ENCODE peak calls at places on chromosome 16, in nine cellular contexts. One of them, this sample, is unnamed.

GRCh38 chr16:66502020-66502913 is 47.7 kb downstream of the TK2 start:
- DNase-seq in PC-3: no peak
- DNase-seq in neural progenitor cell: no peak
- DNase-seq in AG10803: peak; percentile 81
- DNase-seq in lower leg skin: peak; percentile 95
- DNase-seq in fibroblast of lung: peak; percentile 67
- DNase-seq in astrocyte of the cerebellum: no peak
- DNase-seq in ascending aorta: peak; percentile 89
- DNase-seq in lower lobe of right lung: peak; percentile 74
- DNase-seq in this sample: no peak

GRCh38 chr16:22052985-22053384 is 39.4 kb upstream of the VWA3A start:
- DNase-seq in PC-3: no peak
- DNase-seq in lower leg skin: no peak
- DNase-seq in neural progenitor cell: no peak
- DNase-seq in ascending aorta: no peak
- DNase-seq in astrocyte of the cerebellum: no peak
- DNase-seq in lower lobe of right lung: no peak
- DNase-seq in AG10803: no peak
- DNase-seq in fibroblast of lung: no peak
- DNase-seq in this sample: no peak

GRCh38 chr16:50279142-50279865 is 13.0 kb downstream of the ADCY7 start:
- DNase-seq in lower lobe of right lung: peak; percentile 90
- DNase-seq in AG10803: no peak
- DNase-seq in fibroblast of lung: no peak
- DNase-seq in astrocyte of the cerebellum: no peak
- DNase-seq in neural progenitor cell: no peak
- DNase-seq in ascending aorta: no peak
- DNase-seq in lower leg skin: no peak
- DNase-seq in PC-3: no peak
- DNase-seq in this sample: no peak

GRCh38 chr16:17359778-17360177 is 111.0 kb downstream of the XYLT1 start:
- DNase-seq in astrocyte of the cerebellum: no peak
- DNase-seq in fibroblast of lung: no peak
- DNase-seq in AG10803: peak; percentile 73
- DNase-seq in ascending aorta: no peak
- DNase-seq in lower leg skin: no peak
- DNase-seq in PC-3: no peak
- DNase-seq in lower lobe of right lung: no peak
- DNase-seq in neural progenitor cell: no peak
- DNase-seq in this sample: no peak

GRCh38 chr16:30902070-30902972 is 5.9 kb downstream of the CTF1 start:
- DNase-seq in neural progenitor cell: peak; percentile 92
- DNase-seq in astrocyte of the cerebellum: no peak
- DNase-seq in ascending aorta: peak; percentile 80
- DNase-seq in fibroblast of lung: peak; percentile 60
- DNase-seq in AG10803: peak; percentile 60
- DNase-seq in lower leg skin: no peak
- DNase-seq in PC-3: peak; percentile 62
- DNase-seq in lower lobe of right lung: peak; percentile 83
- DNase-seq in this sample: no peak

GRCh38 chr16:11117576-11118211 is 138.3 kb downstream of the SOCS1 start:
- DNase-seq in AG10803: no peak
- DNase-seq in astrocyte of the cerebellum: no peak
- DNase-seq in neural progenitor cell: no peak
- DNase-seq in ascending aorta: no peak
- DNase-seq in lower leg skin: no peak
- DNase-seq in fibroblast of lung: no peak
- DNase-seq in PC-3: no peak
- DNase-seq in lower lobe of right lung: no peak
- DNase-seq in this sample: no peak

GRCh38 chr16:48277158-48277557 is 29.8 kb upstream of the ABCC11 start:
- DNase-seq in lower lobe of right lung: no peak
- DNase-seq in neural progenitor cell: no peak
- DNase-seq in astrocyte of the cerebellum: no peak
- DNase-seq in fibroblast of lung: no peak
- DNase-seq in PC-3: no peak
- DNase-seq in lower leg skin: no peak
- DNase-seq in ascending aorta: no peak
- DNase-seq in AG10803: no peak
- DNase-seq in this sample: no peak

GRCh38 chr16:9603316-9603715 is 511.9 kb downstream of the HAPSTR1 start:
- DNase-seq in AG10803: no peak
- DNase-seq in neural progenitor cell: no peak
- DNase-seq in fibroblast of lung: no peak
- DNase-seq in lower lobe of right lung: no peak
- DNase-seq in ascending aorta: no peak
- DNase-seq in lower leg skin: no peak
- DNase-seq in astrocyte of the cerebellum: no peak
- DNase-seq in PC-3: no peak
- DNase-seq in this sample: no peak

GRCh38 chr16:54817432-54817831 is 113.2 kb upstream of the IRX5 start:
- DNase-seq in lower lobe of right lung: no peak
- DNase-seq in ascending aorta: no peak
- DNase-seq in neural progenitor cell: peak; percentile 26
- DNase-seq in fibroblast of lung: no peak
- DNase-seq in AG10803: peak; percentile 54
- DNase-seq in lower leg skin: no peak
- DNase-seq in astrocyte of the cerebellum: no peak
- DNase-seq in PC-3: peak; percentile 4
- DNase-seq in this sample: no peak

GRCh38 chr16:1812732-1813163 is 13.9 kb downstream of the HAGH start:
- DNase-seq in lower leg skin: no peak
- DNase-seq in PC-3: peak; percentile 70
- DNase-seq in neural progenitor cell: peak; percentile 69
- DNase-seq in fibroblast of lung: peak; percentile 89
- DNase-seq in astrocyte of the cerebellum: peak; percentile 16
- DNase-seq in lower lobe of right lung: peak; percentile 87
- DNase-seq in ascending aorta: no peak
- DNase-seq in AG10803: peak; percentile 74
- DNase-seq in this sample: no peak

GRCh38 chr16:2954228-2954627 is 9.8 kb upstream of the KREMEN2 start:
- DNase-seq in lower leg skin: no peak
- DNase-seq in fibroblast of lung: no peak
- DNase-seq in neural progenitor cell: no peak
- DNase-seq in lower lobe of right lung: no peak
- DNase-seq in PC-3: no peak
- DNase-seq in ascending aorta: no peak
- DNase-seq in astrocyte of the cerebellum: no peak
- DNase-seq in AG10803: no peak
- DNase-seq in this sample: no peak

GRCh38 chr16:4109250-4109736 is 6.9 kb downstream of the ADCY9 start:
- DNase-seq in fibroblast of lung: no peak
- DNase-seq in lower leg skin: no peak
- DNase-seq in neural progenitor cell: no peak
- DNase-seq in astrocyte of the cerebellum: no peak
- DNase-seq in AG10803: no peak
- DNase-seq in lower lobe of right lung: peak; percentile 31
- DNase-seq in PC-3: no peak
- DNase-seq in ascending aorta: no peak
- DNase-seq in this sample: no peak

GRCh38 chr16:86611517-86611840 is 33.1 kb downstream of the FOXL1 start:
- DNase-seq in astrocyte of the cerebellum: no peak
- DNase-seq in lower lobe of right lung: no peak
- DNase-seq in AG10803: peak; percentile 64
- DNase-seq in lower leg skin: peak; percentile 74
- DNase-seq in PC-3: no peak
- DNase-seq in ascending aorta: peak; percentile 79
- DNase-seq in neural progenitor cell: no peak
- DNase-seq in fibroblast of lung: peak; percentile 98
- DNase-seq in this sample: no peak

GRCh38 chr16:11963706-11964105 is 1.3 kb upstream of the TNFRSF17 start:
- DNase-seq in AG10803: no peak
- DNase-seq in lower leg skin: peak; percentile 50
- DNase-seq in PC-3: no peak
- DNase-seq in neural progenitor cell: no peak
- DNase-seq in ascending aorta: no peak
- DNase-seq in fibroblast of lung: no peak
- DNase-seq in lower lobe of right lung: no peak
- DNase-seq in astrocyte of the cerebellum: no peak
- DNase-seq in this sample: no peak

GRCh38 chr16:82935781-82936180 is 309.0 kb downstream of the CDH13 start:
- DNase-seq in fibroblast of lung: no peak
- DNase-seq in AG10803: no peak
- DNase-seq in PC-3: no peak
- DNase-seq in ascending aorta: no peak
- DNase-seq in lower lobe of right lung: no peak
- DNase-seq in astrocyte of the cerebellum: no peak
- DNase-seq in neural progenitor cell: no peak
- DNase-seq in lower leg skin: no peak
- DNase-seq in this sample: no peak

GRCh38 chr16:57984443-57985203 is 13.7 kb upstream of the CNGB1 start:
- DNase-seq in ascending aorta: peak; percentile 86
- DNase-seq in lower leg skin: peak; percentile 96
- DNase-seq in lower lobe of right lung: peak; percentile 94
- DNase-seq in PC-3: no peak
- DNase-seq in neural progenitor cell: peak; percentile 99
- DNase-seq in astrocyte of the cerebellum: peak; percentile 38
- DNase-seq in AG10803: peak; percentile 29
- DNase-seq in fibroblast of lung: peak; percentile 70
- DNase-seq in this sample: no peak

GRCh38 chr16:21599994-21600773 is 807 bp downstream of the METTL9 start:
- DNase-seq in PC-3: peak; percentile 34
- DNase-seq in neural progenitor cell: peak; percentile 82
- DNase-seq in lower leg skin: no peak
- DNase-seq in ascending aorta: no peak
- DNase-seq in fibroblast of lung: peak; percentile 40
- DNase-seq in astrocyte of the cerebellum: no peak
- DNase-seq in lower lobe of right lung: peak; percentile 59
- DNase-seq in AG10803: no peak
- DNase-seq in this sample: no peak

GRCh38 chr16:10889880-10890279 is 12.9 kb downstream of the CIITA start:
- DNase-seq in AG10803: no peak
- DNase-seq in neural progenitor cell: no peak
- DNase-seq in astrocyte of the cerebellum: no peak
- DNase-seq in PC-3: no peak
- DNase-seq in lower leg skin: no peak
- DNase-seq in lower lobe of right lung: no peak
- DNase-seq in ascending aorta: no peak
- DNase-seq in fibroblast of lung: no peak
- DNase-seq in this sample: no peak

GRCh38 chr16:81337097-81337496 is 22.3 kb downstream of the GAN start:
- DNase-seq in PC-3: peak; percentile 22
- DNase-seq in ascending aorta: no peak
- DNase-seq in neural progenitor cell: no peak
- DNase-seq in AG10803: no peak
- DNase-seq in lower leg skin: no peak
- DNase-seq in lower lobe of right lung: no peak
- DNase-seq in astrocyte of the cerebellum: no peak
- DNase-seq in fibroblast of lung: no peak
- DNase-seq in this sample: no peak

GRCh38 chr16:71504901-71505300 is 15.8 kb upstream of the ZNF19 start:
- DNase-seq in fibroblast of lung: no peak
- DNase-seq in ascending aorta: no peak
- DNase-seq in AG10803: no peak
- DNase-seq in astrocyte of the cerebellum: no peak
- DNase-seq in PC-3: peak; percentile 26
- DNase-seq in neural progenitor cell: no peak
- DNase-seq in lower lobe of right lung: no peak
- DNase-seq in lower leg skin: no peak
- DNase-seq in this sample: no peak

GRCh38 chr16:71499775-71500364 is 10.7 kb upstream of the ZNF19 start:
- DNase-seq in PC-3: peak; percentile 71
- DNase-seq in fibroblast of lung: peak; percentile 75
- DNase-seq in AG10803: peak; percentile 61
- DNase-seq in lower leg skin: no peak
- DNase-seq in neural progenitor cell: peak; percentile 72
- DNase-seq in ascending aorta: no peak
- DNase-seq in astrocyte of the cerebellum: peak; percentile 57
- DNase-seq in lower lobe of right lung: no peak
- DNase-seq in this sample: peak; percentile 10

GRCh38 chr16:71498031-71498430 is 8.9 kb upstream of the ZNF19 start:
- DNase-seq in lower leg skin: no peak
- DNase-seq in ascending aorta: no peak
- DNase-seq in fibroblast of lung: no peak
- DNase-seq in AG10803: no peak
- DNase-seq in PC-3: no peak
- DNase-seq in lower lobe of right lung: no peak
- DNase-seq in neural progenitor cell: no peak
- DNase-seq in astrocyte of the cerebellum: no peak
- DNase-seq in this sample: no peak

GRCh38 chr16:71500964-71501363 is 11.8 kb upstream of the ZNF19 start:
- DNase-seq in lower leg skin: no peak
- DNase-seq in AG10803: no peak
- DNase-seq in ascending aorta: no peak
- DNase-seq in PC-3: no peak
- DNase-seq in lower lobe of right lung: no peak
- DNase-seq in fibroblast of lung: no peak
- DNase-seq in neural progenitor cell: no peak
- DNase-seq in astrocyte of the cerebellum: no peak
- DNase-seq in this sample: no peak

GRCh38 chr16:71501562-71501961 is 12.4 kb upstream of the ZNF19 start:
- DNase-seq in neural progenitor cell: no peak
- DNase-seq in lower lobe of right lung: no peak
- DNase-seq in PC-3: no peak
- DNase-seq in lower leg skin: no peak
- DNase-seq in fibroblast of lung: no peak
- DNase-seq in astrocyte of the cerebellum: no peak
- DNase-seq in AG10803: no peak
- DNase-seq in ascending aorta: no peak
- DNase-seq in this sample: peak; percentile 2
- TF ChIP-seq CTCF in neural progenitor cell: no peak
- TF ChIP-seq CTCF in lower lobe of right lung: no peak
- TF ChIP-seq CTCF in PC-3: no peak
- TF ChIP-seq CTCF in lower leg skin: no peak
- TF ChIP-seq CTCF in fibroblast of lung: no peak
- TF ChIP-seq CTCF in astrocyte of the cerebellum: no peak
- TF ChIP-seq CTCF in AG10803: no peak
- TF ChIP-seq CTCF in ascending aorta: no peak
- TF ChIP-seq CTCF in this sample: peak; percentile 33

GRCh38 chr16:15960124-15960971 is 10.9 kb downstream of the ABCC1 start:
- DNase-seq in ascending aorta: no peak
- DNase-seq in astrocyte of the cerebellum: no peak
- DNase-seq in lower lobe of right lung: no peak
- DNase-seq in neural progenitor cell: no peak
- DNase-seq in AG10803: no peak
- DNase-seq in fibroblast of lung: no peak
- DNase-seq in PC-3: no peak
- DNase-seq in lower leg skin: no peak
- DNase-seq in this sample: no peak
- H3K4me3 ChIP-seq in ascending aorta: no peak overlapping the region
- H3K4me3 ChIP-seq in astrocyte of the cerebellum: no peak overlapping the region
- H3K4me3 ChIP-seq in lower lobe of right lung: no peak overlapping the region
- H3K4me3 ChIP-seq in neural progenitor cell: no peak overlapping the region
- H3K4me3 ChIP-seq in AG10803: no peak overlapping the region
- H3K4me3 ChIP-seq in fibroblast of lung: no peak overlapping the region
- H3K4me3 ChIP-seq in PC-3: no peak overlapping the region
- H3K4me3 ChIP-seq in lower leg skin: no peak overlapping the region
- H3K4me3 ChIP-seq in this sample: no peak overlapping the region

GRCh38 chr16:24995469-24995868 is 19.7 kb downstream of the ARHGAP17 start:
- DNase-seq in astrocyte of the cerebellum: no peak
- DNase-seq in AG10803: no peak
- DNase-seq in ascending aorta: no peak
- DNase-seq in fibroblast of lung: no peak
- DNase-seq in lower leg skin: no peak
- DNase-seq in lower lobe of right lung: no peak
- DNase-seq in PC-3: no peak
- DNase-seq in neural progenitor cell: no peak
- DNase-seq in this sample: no peak
- TF ChIP-seq CTCF in astrocyte of the cerebellum: no peak
- TF ChIP-seq CTCF in AG10803: no peak
- TF ChIP-seq CTCF in ascending aorta: no peak
- TF ChIP-seq CTCF in fibroblast of lung: peak; percentile 7
- TF ChIP-seq CTCF in lower leg skin: no peak
- TF ChIP-seq CTCF in lower lobe of right lung: no peak
- TF ChIP-seq CTCF in PC-3: peak; percentile 39
- TF ChIP-seq CTCF in neural progenitor cell: no peak
- TF ChIP-seq CTCF in this sample: peak; percentile 27

GRCh38 chr16:32116080-32116479 is 137.0 kb upstream of the TP53TG3D start:
- DNase-seq in astrocyte of the cerebellum: no peak
- DNase-seq in PC-3: no peak
- DNase-seq in ascending aorta: no peak
- DNase-seq in AG10803: no peak
- DNase-seq in fibroblast of lung: no peak
- DNase-seq in lower lobe of right lung: peak; percentile 23
- DNase-seq in lower leg skin: no peak
- DNase-seq in neural progenitor cell: no peak
- DNase-seq in this sample: no peak
- H3K4me3 ChIP-seq in astrocyte of the cerebellum: peak overlapping the region; percentile 24
- H3K4me3 ChIP-seq in PC-3: peak overlapping the region; percentile 53
- H3K4me3 ChIP-seq in ascending aorta: peak overlapping the region; percentile 57
- H3K4me3 ChIP-seq in AG10803: peak overlapping the region; percentile 55
- H3K4me3 ChIP-seq in fibroblast of lung: no peak overlapping the region
- H3K4me3 ChIP-seq in lower lobe of right lung: peak overlapping the region; percentile 44
- H3K4me3 ChIP-seq in lower leg skin: peak overlapping the region; percentile 32
- H3K4me3 ChIP-seq in neural progenitor cell: no peak overlapping the region
- H3K4me3 ChIP-seq in this sample: peak overlapping the region; percentile 54

This sample was measured in epithelial cell of proximal tubule.